ENCODE peak calls at places on chromosomes 16 and 17, in seven cellular contexts. One of them, this sample, is unnamed.

GRCh38 chr17:66304304-66305174 is 2.1 kb downstream of the PRKCA start:
- DNase-seq in body of pancreas: no peak
- DNase-seq in smooth muscle cell of the brain vasculature: no peak
- DNase-seq in iris pigment epithelial cell: no peak
- DNase-seq in LHCN-M2: peak
- DNase-seq in K562: peak
- DNase-seq in stimulated activated CD8-positive, alpha-beta memory T cell treated with anti-CD3 and anti-CD28 coated beads, Interleukin-7, amount 100 ng/mL, for 1 hour: no peak
- DNase-seq in this sample: no peak

GRCh38 chr17:3959295-3959899 is 4.8 kb downstream of the ATP2A3 start:
- DNase-seq in LHCN-M2: peak
- DNase-seq in stimulated activated CD8-positive, alpha-beta memory T cell treated with anti-CD3 and anti-CD28 coated beads, Interleukin-7, amount 100 ng/mL, for 1 hour: no peak
- DNase-seq in smooth muscle cell of the brain vasculature: no peak
- DNase-seq in body of pancreas: peak
- DNase-seq in iris pigment epithelial cell: peak
- DNase-seq in K562: peak
- DNase-seq in this sample: no peak

GRCh38 chr17:41710472-41711090 is 1.6 kb upstream of the GAST start:
- DNase-seq in K562: no peak
- DNase-seq in iris pigment epithelial cell: peak
- DNase-seq in LHCN-M2: peak
- DNase-seq in body of pancreas: peak
- DNase-seq in stimulated activated CD8-positive, alpha-beta memory T cell treated with anti-CD3 and anti-CD28 coated beads, Interleukin-7, amount 100 ng/mL, for 1 hour: no peak
- DNase-seq in smooth muscle cell of the brain vasculature: no peak
- DNase-seq in this sample: no peak

GRCh38 chr16:66167564-66168291 is 198.8 kb upstream of the CDH5 start:
- DNase-seq in smooth muscle cell of the brain vasculature: no peak
- DNase-seq in LHCN-M2: no peak
- DNase-seq in stimulated activated CD8-positive, alpha-beta memory T cell treated with anti-CD3 and anti-CD28 coated beads, Interleukin-7, amount 100 ng/mL, for 1 hour: no peak
- DNase-seq in K562: peak
- DNase-seq in iris pigment epithelial cell: peak
- DNase-seq in body of pancreas: no peak
- DNase-seq in this sample: no peak

GRCh38 chr16:69329369-69330285 is 761 bp downstream of the PDF start:
- DNase-seq in stimulated activated CD8-positive, alpha-beta memory T cell treated with anti-CD3 and anti-CD28 coated beads, Interleukin-7, amount 100 ng/mL, for 1 hour: peak
- DNase-seq in body of pancreas: peak
- DNase-seq in LHCN-M2: peak
- DNase-seq in iris pigment epithelial cell: peak
- DNase-seq in K562: peak
- DNase-seq in smooth muscle cell of the brain vasculature: no peak
- DNase-seq in this sample: no peak

GRCh38 chr16:76946879-76947278 is 244.1 kb upstream of the MON1B start:
- DNase-seq in body of pancreas: no peak
- DNase-seq in LHCN-M2: peak
- DNase-seq in stimulated activated CD8-positive, alpha-beta memory T cell treated with anti-CD3 and anti-CD28 coated beads, Interleukin-7, amount 100 ng/mL, for 1 hour: no peak
- DNase-seq in iris pigment epithelial cell: peak
- DNase-seq in K562: peak
- DNase-seq in smooth muscle cell of the brain vasculature: no peak
- DNase-seq in this sample: no peak

GRCh38 chr16:80254970-80255369 is 285.8 kb upstream of the DYNLRB2 start:
- DNase-seq in K562: no peak
- DNase-seq in iris pigment epithelial cell: no peak
- DNase-seq in stimulated activated CD8-positive, alpha-beta memory T cell treated with anti-CD3 and anti-CD28 coated beads, Interleukin-7, amount 100 ng/mL, for 1 hour: no peak
- DNase-seq in smooth muscle cell of the brain vasculature: no peak
- DNase-seq in LHCN-M2: no peak
- DNase-seq in body of pancreas: no peak
- DNase-seq in this sample: no peak

GRCh38 chr17:17963694-17964436 is 8.3 kb downstream of the TOM1L2 start:
- DNase-seq in body of pancreas: no peak
- DNase-seq in iris pigment epithelial cell: no peak
- DNase-seq in LHCN-M2: no peak
- DNase-seq in K562: no peak
- DNase-seq in stimulated activated CD8-positive, alpha-beta memory T cell treated with anti-CD3 and anti-CD28 coated beads, Interleukin-7, amount 100 ng/mL, for 1 hour: no peak
- DNase-seq in smooth muscle cell of the brain vasculature: no peak
- DNase-seq in this sample: no peak

GRCh38 chr16:29860218-29860617 is 2.8 kb downstream of the CDIPT start:
- DNase-seq in LHCN-M2: no peak
- DNase-seq in body of pancreas: no peak
- DNase-seq in iris pigment epithelial cell: no peak
- DNase-seq in stimulated activated CD8-positive, alpha-beta memory T cell treated with anti-CD3 and anti-CD28 coated beads, Interleukin-7, amount 100 ng/mL, for 1 hour: no peak
- DNase-seq in K562: no peak
- DNase-seq in smooth muscle cell of the brain vasculature: no peak
- DNase-seq in this sample: peak

GRCh38 chr16:3235856-3236669 is 1.1 kb upstream of the ZNF200 start:
- DNase-seq in LHCN-M2: no peak
- DNase-seq in body of pancreas: no peak
- DNase-seq in smooth muscle cell of the brain vasculature: no peak
- DNase-seq in K562: peak
- DNase-seq in iris pigment epithelial cell: no peak
- DNase-seq in stimulated activated CD8-positive, alpha-beta memory T cell treated with anti-CD3 and anti-CD28 coated beads, Interleukin-7, amount 100 ng/mL, for 1 hour: no peak
- DNase-seq in this sample: no peak

GRCh38 chr17:71919181-71919580 is 201.6 kb upstream of the SOX9 start:
- DNase-seq in K562: no peak
- DNase-seq in LHCN-M2: no peak
- DNase-seq in smooth muscle cell of the brain vasculature: no peak
- DNase-seq in iris pigment epithelial cell: peak
- DNase-seq in stimulated activated CD8-positive, alpha-beta memory T cell treated with anti-CD3 and anti-CD28 coated beads, Interleukin-7, amount 100 ng/mL, for 1 hour: no peak
- DNase-seq in body of pancreas: no peak
- DNase-seq in this sample: no peak

GRCh38 chr17:75110307-75110937 is 653 bp downstream of the ARMC7 start:
- DNase-seq in smooth muscle cell of the brain vasculature: no peak
- DNase-seq in body of pancreas: peak
- DNase-seq in iris pigment epithelial cell: no peak
- DNase-seq in LHCN-M2: no peak
- DNase-seq in K562: peak
- DNase-seq in stimulated activated CD8-positive, alpha-beta memory T cell treated with anti-CD3 and anti-CD28 coated beads, Interleukin-7, amount 100 ng/mL, for 1 hour: no peak
- DNase-seq in this sample: no peak

GRCh38 chr16:53511403-53512280 is 8.6 kb upstream of the AKTIP start:
- DNase-seq in LHCN-M2: no peak
- DNase-seq in body of pancreas: peak
- DNase-seq in smooth muscle cell of the brain vasculature: no peak
- DNase-seq in iris pigment epithelial cell: no peak
- DNase-seq in K562: no peak
- DNase-seq in stimulated activated CD8-positive, alpha-beta memory T cell treated with anti-CD3 and anti-CD28 coated beads, Interleukin-7, amount 100 ng/mL, for 1 hour: no peak
- DNase-seq in this sample: no peak

GRCh38 chr17:17580662-17581470 is 10.6 kb downstream of the PEMT start:
- DNase-seq in body of pancreas: no peak
- DNase-seq in LHCN-M2: no peak
- DNase-seq in smooth muscle cell of the brain vasculature: no peak
- DNase-seq in K562: no peak
- DNase-seq in iris pigment epithelial cell: peak
- DNase-seq in stimulated activated CD8-positive, alpha-beta memory T cell treated with anti-CD3 and anti-CD28 coated beads, Interleukin-7, amount 100 ng/mL, for 1 hour: no peak
- DNase-seq in this sample: no peak

GRCh38 chr17:67143318-67143717 is 99.0 kb downstream of the CACNG1 start:
- DNase-seq in LHCN-M2: no peak
- DNase-seq in K562: no peak
- DNase-seq in iris pigment epithelial cell: no peak
- DNase-seq in stimulated activated CD8-positive, alpha-beta memory T cell treated with anti-CD3 and anti-CD28 coated beads, Interleukin-7, amount 100 ng/mL, for 1 hour: no peak
- DNase-seq in smooth muscle cell of the brain vasculature: no peak
- DNase-seq in body of pancreas: no peak
- DNase-seq in this sample: no peak

GRCh38 chr16:29645699-29646187 is 17.3 kb upstream of the SPN start:
- DNase-seq in body of pancreas: no peak
- DNase-seq in K562: peak
- DNase-seq in stimulated activated CD8-positive, alpha-beta memory T cell treated with anti-CD3 and anti-CD28 coated beads, Interleukin-7, amount 100 ng/mL, for 1 hour: no peak
- DNase-seq in LHCN-M2: peak
- DNase-seq in smooth muscle cell of the brain vasculature: no peak
- DNase-seq in iris pigment epithelial cell: peak
- DNase-seq in this sample: peak

GRCh38 chr16:56876048-56876447 is 11.0 kb downstream of the SLC12A3 start:
- DNase-seq in iris pigment epithelial cell: no peak
- DNase-seq in smooth muscle cell of the brain vasculature: no peak
- DNase-seq in body of pancreas: no peak
- DNase-seq in K562: no peak
- DNase-seq in LHCN-M2: no peak
- DNase-seq in stimulated activated CD8-positive, alpha-beta memory T cell treated with anti-CD3 and anti-CD28 coated beads, Interleukin-7, amount 100 ng/mL, for 1 hour: no peak
- DNase-seq in this sample: no peak

GRCh38 chr17:73293480-73293911 is 18.3 kb downstream of the CDC42EP4 start:
- DNase-seq in LHCN-M2: peak
- DNase-seq in smooth muscle cell of the brain vasculature: no peak
- DNase-seq in iris pigment epithelial cell: peak
- DNase-seq in stimulated activated CD8-positive, alpha-beta memory T cell treated with anti-CD3 and anti-CD28 coated beads, Interleukin-7, amount 100 ng/mL, for 1 hour: no peak
- DNase-seq in body of pancreas: peak
- DNase-seq in K562: no peak
- DNase-seq in this sample: peak

GRCh38 chr16:19835989-19836421 is 48.6 kb downstream of the GPRC5B start:
- DNase-seq in smooth muscle cell of the brain vasculature: no peak
- DNase-seq in stimulated activated CD8-positive, alpha-beta memory T cell treated with anti-CD3 and anti-CD28 coated beads, Interleukin-7, amount 100 ng/mL, for 1 hour: no peak
- DNase-seq in body of pancreas: no peak
- DNase-seq in K562: no peak
- DNase-seq in LHCN-M2: peak
- DNase-seq in iris pigment epithelial cell: peak
- DNase-seq in this sample: no peak

GRCh38 chr16:59699786-59700185 is 965.7 kb upstream of the GOT2 start:
- DNase-seq in stimulated activated CD8-positive, alpha-beta memory T cell treated with anti-CD3 and anti-CD28 coated beads, Interleukin-7, amount 100 ng/mL, for 1 hour: no peak
- DNase-seq in body of pancreas: no peak
- DNase-seq in iris pigment epithelial cell: no peak
- DNase-seq in K562: no peak
- DNase-seq in LHCN-M2: no peak
- DNase-seq in smooth muscle cell of the brain vasculature: no peak
- DNase-seq in this sample: no peak

GRCh38 chr16:23469814-23470213 is 16.8 kb upstream of the COG7 start:
- DNase-seq in K562: no peak
- DNase-seq in LHCN-M2: no peak
- DNase-seq in body of pancreas: peak
- DNase-seq in smooth muscle cell of the brain vasculature: no peak
- DNase-seq in iris pigment epithelial cell: peak
- DNase-seq in stimulated activated CD8-positive, alpha-beta memory T cell treated with anti-CD3 and anti-CD28 coated beads, Interleukin-7, amount 100 ng/mL, for 1 hour: no peak
- DNase-seq in this sample: no peak

GRCh38 chr17:15106540-15106939 is 158.6 kb downstream of the PMP22 start:
- DNase-seq in smooth muscle cell of the brain vasculature: no peak
- DNase-seq in iris pigment epithelial cell: peak
- DNase-seq in stimulated activated CD8-positive, alpha-beta memory T cell treated with anti-CD3 and anti-CD28 coated beads, Interleukin-7, amount 100 ng/mL, for 1 hour: no peak
- DNase-seq in body of pancreas: no peak
- DNase-seq in K562: peak
- DNase-seq in LHCN-M2: no peak
- DNase-seq in this sample: no peak

GRCh38 chr16:53754938-53755910 is 51.3 kb downstream of the FTO start:
- DNase-seq in smooth muscle cell of the brain vasculature: no peak
- DNase-seq in iris pigment epithelial cell: peak
- DNase-seq in stimulated activated CD8-positive, alpha-beta memory T cell treated with anti-CD3 and anti-CD28 coated beads, Interleukin-7, amount 100 ng/mL, for 1 hour: no peak
- DNase-seq in body of pancreas: peak
- DNase-seq in LHCN-M2: peak
- DNase-seq in K562: peak
- DNase-seq in this sample: no peak

GRCh38 chr16:28873543-28874201 is 4.6 kb upstream of the ATP2A1 start:
- DNase-seq in smooth muscle cell of the brain vasculature: no peak
- DNase-seq in K562: peak
- DNase-seq in LHCN-M2: no peak
- DNase-seq in stimulated activated CD8-positive, alpha-beta memory T cell treated with anti-CD3 and anti-CD28 coated beads, Interleukin-7, amount 100 ng/mL, for 1 hour: peak
- DNase-seq in iris pigment epithelial cell: no peak
- DNase-seq in body of pancreas: no peak
- DNase-seq in this sample: no peak

GRCh38 chr16:1366712-1367299 is 15.1 kb downstream of the GNPTG start:
- DNase-seq in smooth muscle cell of the brain vasculature: no peak
- DNase-seq in K562: no peak
- DNase-seq in iris pigment epithelial cell: no peak
- DNase-seq in LHCN-M2: no peak
- DNase-seq in body of pancreas: no peak
- DNase-seq in stimulated activated CD8-positive, alpha-beta memory T cell treated with anti-CD3 and anti-CD28 coated beads, Interleukin-7, amount 100 ng/mL, for 1 hour: no peak
- DNase-seq in this sample: no peak

GRCh38 chr17:44310612-44311376 is 2.4 kb downstream of the RUNDC3A start:
- DNase-seq in iris pigment epithelial cell: no peak
- DNase-seq in stimulated activated CD8-positive, alpha-beta memory T cell treated with anti-CD3 and anti-CD28 coated beads, Interleukin-7, amount 100 ng/mL, for 1 hour: no peak
- DNase-seq in body of pancreas: no peak
- DNase-seq in K562: no peak
- DNase-seq in LHCN-M2: peak
- DNase-seq in smooth muscle cell of the brain vasculature: no peak
- DNase-seq in this sample: peak

GRCh38 chr17:40115101-40115436 is 6.7 kb upstream of the MSL1 start:
- DNase-seq in body of pancreas: no peak
- DNase-seq in smooth muscle cell of the brain vasculature: no peak
- DNase-seq in LHCN-M2: no peak
- DNase-seq in K562: no peak
- DNase-seq in stimulated activated CD8-positive, alpha-beta memory T cell treated with anti-CD3 and anti-CD28 coated beads, Interleukin-7, amount 100 ng/mL, for 1 hour: no peak
- DNase-seq in iris pigment epithelial cell: no peak
- DNase-seq in this sample: no peak

GRCh38 chr17:55601874-55602364 is 90.7 kb upstream of the SMIM36 start:
- DNase-seq in K562: peak
- DNase-seq in body of pancreas: no peak
- DNase-seq in smooth muscle cell of the brain vasculature: no peak
- DNase-seq in stimulated activated CD8-positive, alpha-beta memory T cell treated with anti-CD3 and anti-CD28 coated beads, Interleukin-7, amount 100 ng/mL, for 1 hour: no peak
- DNase-seq in iris pigment epithelial cell: peak
- DNase-seq in LHCN-M2: peak
- DNase-seq in this sample: no peak

GRCh38 chr17:50676065-50676975 is 31.4 kb downstream of the ANKRD40 start:
- DNase-seq in smooth muscle cell of the brain vasculature: no peak
- DNase-seq in iris pigment epithelial cell: no peak
- DNase-seq in K562: no peak
- DNase-seq in body of pancreas: no peak
- DNase-seq in LHCN-M2: no peak
- DNase-seq in stimulated activated CD8-positive, alpha-beta memory T cell treated with anti-CD3 and anti-CD28 coated beads, Interleukin-7, amount 100 ng/mL, for 1 hour: no peak
- DNase-seq in this sample: no peak

GRCh38 chr17:65072577-65073178 is 16.1 kb upstream of the GNA13 start:
- DNase-seq in iris pigment epithelial cell: no peak
- DNase-seq in body of pancreas: no peak
- DNase-seq in smooth muscle cell of the brain vasculature: no peak
- DNase-seq in K562: no peak
- DNase-seq in LHCN-M2: no peak
- DNase-seq in stimulated activated CD8-positive, alpha-beta memory T cell treated with anti-CD3 and anti-CD28 coated beads, Interleukin-7, amount 100 ng/mL, for 1 hour: no peak
- DNase-seq in this sample: no peak

GRCh38 chr17:36149296-36149820 is 27.1 kb downstream of the TBC1D3B start:
- DNase-seq in iris pigment epithelial cell: peak
- DNase-seq in stimulated activated CD8-positive, alpha-beta memory T cell treated with anti-CD3 and anti-CD28 coated beads, Interleukin-7, amount 100 ng/mL, for 1 hour: no peak
- DNase-seq in K562: peak
- DNase-seq in smooth muscle cell of the brain vasculature: peak
- DNase-seq in body of pancreas: peak
- DNase-seq in LHCN-M2: peak
- DNase-seq in this sample: peak

GRCh38 chr17:51439395-51440229 is 179.3 kb downstream of the UTP18 start:
- DNase-seq in stimulated activated CD8-positive, alpha-beta memory T cell treated with anti-CD3 and anti-CD28 coated beads, Interleukin-7, amount 100 ng/mL, for 1 hour: no peak
- DNase-seq in LHCN-M2: no peak
- DNase-seq in K562: no peak
- DNase-seq in body of pancreas: no peak
- DNase-seq in iris pigment epithelial cell: no peak
- DNase-seq in smooth muscle cell of the brain vasculature: no peak
- DNase-seq in this sample: no peak

This sample was measured in G401.